ENCODE peak calls at places on chromosomes 7 and 10, in ten cellular contexts. One of them, this sample, is unnamed.

GRCh38 chr7:98399462-98399861 is 1.4 kb downstream of the BAIAP2L1 start:
- DNase-seq in stomach: no peak
- DNase-seq in H1: no peak
- DNase-seq in A549: no peak
- DNase-seq in GM12878: no peak
- DNase-seq in ovary: no peak
- DNase-seq in transverse colon: no peak
- DNase-seq in suprapubic skin: no peak
- DNase-seq in tibial nerve: no peak
- DNase-seq in K562: no peak
- DNase-seq in this sample: no peak

GRCh38 chr10:112467541-112468075 is 20.6 kb downstream of the VTI1A start:
- DNase-seq in stomach: no peak
- DNase-seq in H1: no peak
- DNase-seq in A549: no peak
- DNase-seq in GM12878: no peak
- DNase-seq in ovary: no peak
- DNase-seq in transverse colon: no peak
- DNase-seq in suprapubic skin: no peak
- DNase-seq in tibial nerve: no peak
- DNase-seq in K562: no peak
- DNase-seq in this sample: no peak

GRCh38 chr7:2242541-2243482 is 786 bp downstream of the NUDT1 start:
- DNase-seq in stomach: no peak
- DNase-seq in H1: no peak
- DNase-seq in A549: peak
- DNase-seq in GM12878: no peak
- DNase-seq in ovary: no peak
- DNase-seq in transverse colon: peak
- DNase-seq in suprapubic skin: no peak
- DNase-seq in tibial nerve: no peak
- DNase-seq in K562: peak
- DNase-seq in this sample: no peak

GRCh38 chr7:12643644-12644043 is 43.8 kb upstream of the ARL4A start:
- DNase-seq in stomach: no peak
- DNase-seq in H1: no peak
- DNase-seq in A549: no peak
- DNase-seq in GM12878: no peak
- DNase-seq in ovary: no peak
- DNase-seq in transverse colon: no peak
- DNase-seq in suprapubic skin: no peak
- DNase-seq in tibial nerve: no peak
- DNase-seq in K562: no peak
- DNase-seq in this sample: no peak

GRCh38 chr10:78927257-78927995 is 141.3 kb upstream of the ZMIZ1 start:
- DNase-seq in stomach: peak
- DNase-seq in H1: no peak
- DNase-seq in A549: no peak
- DNase-seq in GM12878: no peak
- DNase-seq in ovary: no peak
- DNase-seq in transverse colon: no peak
- DNase-seq in suprapubic skin: peak
- DNase-seq in tibial nerve: no peak
- DNase-seq in K562: no peak
- DNase-seq in this sample: no peak

GRCh38 chr10:6145414-6145978 is 56.7 kb downstream of the RBM17 start:
- DNase-seq in stomach: no peak
- DNase-seq in H1: no peak
- DNase-seq in A549: no peak
- DNase-seq in GM12878: no peak
- DNase-seq in ovary: peak
- DNase-seq in transverse colon: peak
- DNase-seq in suprapubic skin: no peak
- DNase-seq in tibial nerve: no peak
- DNase-seq in K562: no peak
- DNase-seq in this sample: no peak

GRCh38 chr7:20595971-20596370 is 19.5 kb upstream of the ABCB5 start:
- DNase-seq in stomach: no peak
- DNase-seq in H1: no peak
- DNase-seq in A549: no peak
- DNase-seq in GM12878: no peak
- DNase-seq in ovary: no peak
- DNase-seq in transverse colon: no peak
- DNase-seq in suprapubic skin: no peak
- DNase-seq in tibial nerve: no peak
- DNase-seq in K562: no peak
- DNase-seq in this sample: no peak

GRCh38 chr10:93030409-93030808 is 30.2 kb upstream of the CYP26C1 start:
- DNase-seq in stomach: no peak
- DNase-seq in H1: no peak
- DNase-seq in A549: peak
- DNase-seq in GM12878: no peak
- DNase-seq in ovary: no peak
- DNase-seq in transverse colon: no peak
- DNase-seq in suprapubic skin: no peak
- DNase-seq in tibial nerve: no peak
- DNase-seq in K562: no peak
- DNase-seq in this sample: no peak

GRCh38 chr10:5858811-5859210 is 30.9 kb downstream of the ANKRD16 start:
- DNase-seq in stomach: no peak
- DNase-seq in H1: no peak
- DNase-seq in A549: no peak
- DNase-seq in GM12878: no peak
- DNase-seq in ovary: no peak
- DNase-seq in transverse colon: no peak
- DNase-seq in suprapubic skin: no peak
- DNase-seq in tibial nerve: no peak
- DNase-seq in K562: no peak
- DNase-seq in this sample: no peak

GRCh38 chr10:124518366-124518765 is 56.7 kb downstream of the LHPP start:
- DNase-seq in stomach: no peak
- DNase-seq in H1: no peak
- DNase-seq in A549: no peak
- DNase-seq in GM12878: no peak
- DNase-seq in ovary: no peak
- DNase-seq in transverse colon: no peak
- DNase-seq in suprapubic skin: no peak
- DNase-seq in tibial nerve: no peak
- DNase-seq in K562: no peak
- DNase-seq in this sample: peak

DNA sequence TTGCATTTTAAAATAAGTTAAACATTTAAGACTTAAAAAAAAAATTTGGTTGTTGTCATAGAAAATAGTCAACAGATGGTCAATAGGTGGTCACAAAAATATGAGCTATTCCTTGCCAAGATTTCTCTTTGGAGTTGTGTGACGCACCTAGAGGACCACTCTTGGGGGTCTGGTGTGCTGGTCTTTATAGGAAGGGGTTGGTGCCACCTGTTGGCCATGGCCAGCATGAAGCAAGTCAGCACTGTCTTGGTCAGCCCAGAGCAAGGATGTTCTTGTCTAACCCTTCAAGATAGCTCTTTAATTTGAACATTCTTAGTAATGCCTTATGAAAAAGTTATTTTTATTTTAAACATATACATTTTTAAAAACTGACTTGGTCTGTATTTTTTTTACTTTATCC is 267.9 kb upstream of the CNTNAP2 start:
- DNase-seq in stomach: no peak
- DNase-seq in H1: no peak
- DNase-seq in A549: peak
- DNase-seq in GM12878: no peak
- DNase-seq in ovary: no peak
- DNase-seq in transverse colon: no peak
- DNase-seq in suprapubic skin: no peak
- DNase-seq in tibial nerve: no peak
- DNase-seq in K562: peak
- DNase-seq in this sample: no peak
- TF ChIP-seq EP300 in stomach: no peak
- TF ChIP-seq EP300 in H1: no peak
- TF ChIP-seq EP300 in A549: no peak
- TF ChIP-seq EP300 in GM12878: no peak
- TF ChIP-seq EP300 in ovary: no peak
- TF ChIP-seq EP300 in transverse colon: no peak
- TF ChIP-seq EP300 in suprapubic skin: no peak
- TF ChIP-seq EP300 in tibial nerve: no peak
- TF ChIP-seq EP300 in K562: no peak
- TF ChIP-seq EP300 in this sample: no peak

GRCh38 chr7:44797329-44798258 is 1.1 kb downstream of the PPIA start:
- DNase-seq in stomach: peak
- DNase-seq in H1: peak
- DNase-seq in A549: peak
- DNase-seq in GM12878: no peak
- DNase-seq in ovary: peak
- DNase-seq in transverse colon: peak
- DNase-seq in suprapubic skin: peak
- DNase-seq in tibial nerve: peak
- DNase-seq in K562: peak
- DNase-seq in this sample: peak
- TF ChIP-seq POLR2A in stomach: no peak
- TF ChIP-seq POLR2A in H1: peak
- TF ChIP-seq POLR2A in A549: peak
- TF ChIP-seq POLR2A in GM12878: no peak
- TF ChIP-seq POLR2A in ovary: peak
- TF ChIP-seq POLR2A in transverse colon: peak
- TF ChIP-seq POLR2A in suprapubic skin: peak
- TF ChIP-seq POLR2A in tibial nerve: peak
- TF ChIP-seq POLR2A in K562: no peak
- TF ChIP-seq POLR2A in this sample: peak

GRCh38 chr10:61063035-61063434 is 119.0 kb upstream of the RHOBTB1 start:
- DNase-seq in stomach: no peak
- DNase-seq in H1: no peak
- DNase-seq in A549: peak
- DNase-seq in GM12878: no peak
- DNase-seq in ovary: peak
- DNase-seq in transverse colon: no peak
- DNase-seq in suprapubic skin: no peak
- DNase-seq in tibial nerve: peak
- DNase-seq in K562: no peak
- DNase-seq in this sample: no peak
- TF ChIP-seq EP300 in stomach: no peak
- TF ChIP-seq EP300 in H1: no peak
- TF ChIP-seq EP300 in A549: peak
- TF ChIP-seq EP300 in GM12878: no peak
- TF ChIP-seq EP300 in ovary: no peak
- TF ChIP-seq EP300 in transverse colon: no peak
- TF ChIP-seq EP300 in suprapubic skin: no peak
- TF ChIP-seq EP300 in tibial nerve: no peak
- TF ChIP-seq EP300 in K562: no peak
- TF ChIP-seq EP300 in this sample: no peak

GRCh38 chr7:55594414-55594813 is 22.1 kb upstream of the VOPP1 start:
- DNase-seq in stomach: no peak
- DNase-seq in H1: no peak
- DNase-seq in A549: no peak
- DNase-seq in GM12878: no peak
- DNase-seq in ovary: no peak
- DNase-seq in transverse colon: no peak
- DNase-seq in suprapubic skin: no peak
- DNase-seq in tibial nerve: no peak
- DNase-seq in K562: no peak
- DNase-seq in this sample: no peak

GRCh38 chr7:55593172-55593514 is 20.8 kb upstream of the VOPP1 start:
- DNase-seq in stomach: no peak
- DNase-seq in H1: no peak
- DNase-seq in A549: no peak
- DNase-seq in GM12878: no peak
- DNase-seq in ovary: no peak
- DNase-seq in transverse colon: no peak
- DNase-seq in suprapubic skin: no peak
- DNase-seq in tibial nerve: no peak
- DNase-seq in K562: peak
- DNase-seq in this sample: no peak

GRCh38 chr7:55593515-55594318 is 21.4 kb upstream of the VOPP1 start:
- DNase-seq in stomach: peak
- DNase-seq in H1: no peak
- DNase-seq in A549: peak
- DNase-seq in GM12878: no peak
- DNase-seq in ovary: peak
- DNase-seq in transverse colon: peak
- DNase-seq in suprapubic skin: no peak
- DNase-seq in tibial nerve: peak
- DNase-seq in K562: peak
- DNase-seq in this sample: no peak

GRCh38 chr7:55595511-55595910 is 23.2 kb upstream of the VOPP1 start:
- DNase-seq in stomach: no peak
- DNase-seq in H1: no peak
- DNase-seq in A549: no peak
- DNase-seq in GM12878: no peak
- DNase-seq in ovary: no peak
- DNase-seq in transverse colon: no peak
- DNase-seq in suprapubic skin: no peak
- DNase-seq in tibial nerve: no peak
- DNase-seq in K562: no peak
- DNase-seq in this sample: no peak

DNA sequence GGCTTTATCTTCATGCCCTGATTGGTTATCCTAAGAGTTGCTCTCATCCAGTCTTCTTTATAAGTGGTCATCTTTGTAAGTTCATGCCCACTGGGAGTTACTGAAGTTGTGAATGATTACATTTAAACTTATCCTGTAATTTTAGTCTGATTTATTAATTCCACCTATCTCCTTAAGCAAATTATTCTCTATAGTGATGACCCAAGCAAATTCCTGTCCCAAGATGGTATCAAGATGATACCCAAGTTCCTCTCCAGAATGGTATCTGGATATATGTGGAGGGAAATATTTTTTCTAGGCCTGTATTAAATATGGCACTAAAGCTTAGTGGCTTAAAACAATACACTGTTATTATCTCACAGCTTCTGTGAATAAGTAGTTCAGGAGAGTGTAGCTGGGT is 22.6 kb upstream of the VOPP1 start:
- DNase-seq in stomach: no peak
- DNase-seq in H1: no peak
- DNase-seq in A549: no peak
- DNase-seq in GM12878: no peak
- DNase-seq in ovary: no peak
- DNase-seq in transverse colon: no peak
- DNase-seq in suprapubic skin: no peak
- DNase-seq in tibial nerve: no peak
- DNase-seq in K562: no peak
- DNase-seq in this sample: no peak
- TF ChIP-seq POLR2A in stomach: no peak
- TF ChIP-seq POLR2A in H1: no peak
- TF ChIP-seq POLR2A in A549: no peak
- TF ChIP-seq POLR2A in GM12878: no peak
- TF ChIP-seq POLR2A in ovary: no peak
- TF ChIP-seq POLR2A in transverse colon: no peak
- TF ChIP-seq POLR2A in suprapubic skin: no peak
- TF ChIP-seq POLR2A in tibial nerve: no peak
- TF ChIP-seq POLR2A in K562: no peak
- TF ChIP-seq POLR2A in this sample: no peak

This sample was measured in sigmoid colon.